ENCODE peak calls at places on chromosomes 12 and 14, in seven cellular contexts. H is fibroblast of lung, U is neural crest cell, M is T follicular helper cell, C is amniotic stem cell, R is cardiac fibroblast, P is ELR. V is an unnamed sample.
A peak's percentile ranks its signal among the peaks of the same experiment; 100 is the strongest.

GRCh38 chr14:78721756-78722455 is 551.7 kb downstream of the NRXN3 start:
- DNase-seq in H (no peak), U (no peak), M (no peak), C (no peak), R (no peak), P (no peak), V (no peak)

GRCh38 chr14:99378782-99379214 is 101.9 kb downstream of the SETD3 start:
- DNase-seq in H (peak; percentile 66), U (no peak), M (no peak), C (no peak), R (peak; percentile 57), P (peak; percentile 67), V (peak; percentile 48)

GRCh38 chr12:88994537-88994936 is 357.8 kb downstream of the DUSP6 start:
- DNase-seq in H (peak; percentile 47), U (no peak), M (no peak), C (no peak), R (peak; percentile 13), P (no peak), V (no peak)

GRCh38 chr14:58812050-58812690 is 174.4 kb downstream of the DACT1 start:
- DNase-seq in H (no peak), U (no peak), M (no peak), C (no peak), R (no peak), P (no peak), V (no peak)

GRCh38 chr12:63862187-63863107 is 17.9 kb downstream of the SRGAP1 start:
- DNase-seq in H (peak; percentile 39), U (no peak), M (no peak), C (no peak), R (peak; percentile 51), P (peak; percentile 29), V (no peak)

GRCh38 chr12:20150835-20151234 is 217.5 kb upstream of the PDE3A start:
- DNase-seq in H (no peak), U (no peak), M (no peak), C (no peak), R (peak; percentile 19), P (no peak), V (no peak)

GRCh38 chr14:53190938-53191337 is 37.8 kb upstream of the DDHD1 start:
- DNase-seq in H (peak; percentile 43), U (no peak), M (no peak), C (no peak), R (peak; percentile 58), P (no peak), V (peak; percentile 46)

GRCh38 chr14:93970967-93971634 is 5.3 kb downstream of the ASB2 start:
- DNase-seq in H (no peak), U (no peak), M (no peak), C (no peak), R (no peak), P (no peak), V (peak; percentile 13)

GRCh38 chr14:61525293-61526011 is 169.9 kb upstream of the HIF1A start:
- DNase-seq in H (peak; percentile 89), U (no peak), M (peak; percentile 8), C (no peak), R (peak; percentile 94), P (peak; percentile 93), V (peak; percentile 78)

GRCh38 chr12:122842505-122843405 is 7.5 kb downstream of the HIP1R start:
- DNase-seq in H (peak; percentile 53), U (no peak), M (no peak), C (no peak), R (no peak), P (no peak), V (no peak)

V was measured in fibroblast of villous mesenchyme.